ENCODE peak calls at places on chromosome 7, in five cellular contexts. X, K, M, L and S are unnamed samples.

GRCh38 chr7:66418537-66418936 is 210.1 kb upstream of the KCTD7 start:
- DNase-seq in X (no peak), K (no peak), M (no peak), L (no peak), S (no peak)

GRCh38 chr7:4797858-4798705 is 22.7 kb downstream of the AP5Z1 start:
- DNase-seq in X (peak), K (peak), M (peak), L (peak), S (peak)

GRCh38 chr7:56028942-56029630 is 22.2 kb downstream of the PSPH start:
- DNase-seq in X (no peak), K (no peak), M (no peak), L (no peak), S (no peak)

GRCh38 chr7:50687575-50688261 is 95.0 kb downstream of the GRB10 start:
- DNase-seq in X (no peak), K (no peak), M (no peak), L (no peak), S (no peak)

GRCh38 chr7:124700655-124701054 is 64.9 kb downstream of the GPR37 start:
- DNase-seq in X (no peak), K (no peak), M (no peak), L (no peak), S (no peak)

GRCh38 chr7:75536940-75537538 is 44.9 kb downstream of the SPDYE5 start:
- DNase-seq in X (no peak), K (no peak), M (peak), L (no peak), S (no peak)

GRCh38 chr7:23277359-23277989 is 21.7 kb upstream of the MALSU1 start:
- DNase-seq in X (peak), K (no peak), M (no peak), L (no peak), S (no peak)

GRCh38 chr7:41573017-41573416 is 129.9 kb downstream of the INHBA start:
- DNase-seq in X (no peak), K (no peak), M (no peak), L (no peak), S (no peak)

GRCh38 chr7:150986099-150986512 is 4.7 kb upstream of the NOS3 start:
- DNase-seq in X (peak), K (peak), M (peak), L (no peak), S (peak)

GRCh38 chr7:78253850-78254249 is 455.3 kb downstream of the PHTF2 start:
- DNase-seq in X (no peak), K (no peak), M (no peak), L (no peak), S (no peak)

GRCh38 chr7:39950473-39951155 is 558 bp downstream of the CDK13 start:
- DNase-seq in X (peak), K (peak), M (peak), L (peak), S (peak)

GRCh38 chr7:106952658-106953231 is 87.7 kb downstream of the PIK3CG start:
- DNase-seq in X (no peak), K (peak), M (no peak), L (no peak), S (peak)

GRCh38 chr7:105101864-105102263 is 87.9 kb downstream of the KMT2E start:
- DNase-seq in X (no peak), K (no peak), M (no peak), L (no peak), S (no peak)

GRCh38 chr7:70072220-70072619 is 473.9 kb downstream of the AUTS2 start:
- DNase-seq in X (no peak), K (no peak), M (no peak), L (no peak), S (no peak)

GRCh38 chr7:78905449-78905848 is 548.0 kb downstream of the MAGI2 start:
- DNase-seq in X (no peak), K (no peak), M (no peak), L (no peak), S (no peak)

GRCh38 chr7:133742709-133743538 is 384.2 kb upstream of the LRGUK start:
- DNase-seq in X (no peak), K (peak), M (no peak), L (no peak), S (no peak)

GRCh38 chr7:100706672-100707311 is 871 bp downstream of the POP7 start:
- DNase-seq in X (peak), K (no peak), M (peak), L (no peak), S (no peak)

GRCh38 chr7:40923631-40924030 is 779.3 kb downstream of the INHBA start:
- DNase-seq in X (no peak), K (no peak), M (no peak), L (no peak), S (no peak)

GRCh38 chr7:25857376-25858067 is 294.5 kb upstream of the NFE2L3 start:
- DNase-seq in X (peak), K (no peak), M (no peak), L (peak), S (peak)

GRCh38 chr7:28309684-28310083 is 102.6 kb upstream of the CREB5 start:
- DNase-seq in X (no peak), K (no peak), M (no peak), L (no peak), S (no peak)

GRCh38 chr7:97845622-97846203 is 26.5 kb downstream of the ASNS start:
- DNase-seq in X (peak), K (no peak), M (no peak), L (no peak), S (no peak)

GRCh38 chr7:101087334-101088068 is 2.2 kb downstream of the TRIM56 start:
- DNase-seq in X (no peak), K (no peak), M (no peak), L (no peak), S (no peak)

GRCh38 chr7:134515569-134516468 is 11.5 kb upstream of the AKR1B10 start:
- DNase-seq in X (no peak), K (no peak), M (no peak), L (no peak), S (no peak)

GRCh38 chr7:101814996-101815825 is 2.2 kb upstream of the CUX1 start:
- DNase-seq in X (peak), K (peak), M (peak), L (peak), S (peak)

GRCh38 chr7:106126170-106126938 is 14.2 kb upstream of the SYPL1 start:
- DNase-seq in X (no peak), K (no peak), M (no peak), L (no peak), S (no peak)

GRCh38 chr7:94907420-94908203 is at the start of gene PPP1R9A:
- DNase-seq in X (peak), K (peak), M (peak), L (peak), S (peak)

GRCh38 chr7:137975223-137975622 is 26.7 kb downstream of the CREB3L2 start:
- DNase-seq in X (no peak), K (peak), M (no peak), L (peak), S (peak)

GRCh38 chr7:49322476-49322875 is 398.1 kb downstream of the CDC14C start:
- DNase-seq in X (no peak), K (no peak), M (no peak), L (no peak), S (no peak)

GRCh38 chr7:54827719-54828118 is 68.7 kb upstream of the SEC61G start:
- DNase-seq in X (no peak), K (no peak), M (no peak), L (no peak), S (no peak)

GRCh38 chr7:84790873-84791272 is 396.0 kb downstream of the SEMA3D start:
- DNase-seq in X (no peak), K (no peak), M (no peak), L (no peak), S (no peak)

GRCh38 chr7:132797152-132797551 is 220.9 kb upstream of the PLXNA4 start:
- DNase-seq in X (no peak), K (no peak), M (no peak), L (no peak), S (no peak)

GRCh38 chr7:36658603-36659516 is 65.4 kb downstream of the AOAH start:
- DNase-seq in X (no peak), K (no peak), M (no peak), L (no peak), S (no peak)

GRCh38 chr7:14483663-14484062 is 418.9 kb downstream of the DGKB start:
- DNase-seq in X (no peak), K (no peak), M (no peak), L (no peak), S (no peak)

GRCh38 chr7:110987130-110987693 is 103.7 kb upstream of the LRRN3 start:
- DNase-seq in X (no peak), K (no peak), M (no peak), L (no peak), S (no peak)

GRCh38 chr7:123662755-123663154 is 7.1 kb downstream of the LMOD2 start:
- DNase-seq in X (no peak), K (no peak), M (no peak), L (no peak), S (no peak)

GRCh38 chr7:87885018-87885417 is 8.7 kb downstream of the DBF4 start:
- DNase-seq in X (no peak), K (no peak), M (no peak), L (no peak), S (no peak)

GRCh38 chr7:140672382-140673062 is at the start of gene ADCK2:
- DNase-seq in X (peak), K (peak), M (peak), L (peak), S (no peak)

GRCh38 chr7:134660242-134660785 is 13.7 kb downstream of the BPGM start:
- DNase-seq in X (no peak), K (no peak), M (no peak), L (no peak), S (no peak)

GRCh38 chr7:30661926-30662325 is 20.3 kb downstream of the CRHR2 start:
- DNase-seq in X (no peak), K (no peak), M (no peak), L (no peak), S (no peak)

GRCh38 chr7:114959931-114960330 is 38.0 kb downstream of the MDFIC start:
- DNase-seq in X (no peak), K (no peak), M (no peak), L (no peak), S (no peak)

GRCh38 chr7:22193361-22194016 is 163.5 kb downstream of the RAPGEF5 start:
- DNase-seq in X (peak), K (no peak), M (peak), L (peak), S (no peak)
- H3K4me3 ChIP-seq in X (peak), K (no peak), M (peak), L (peak), S (no peak)

DNA sequence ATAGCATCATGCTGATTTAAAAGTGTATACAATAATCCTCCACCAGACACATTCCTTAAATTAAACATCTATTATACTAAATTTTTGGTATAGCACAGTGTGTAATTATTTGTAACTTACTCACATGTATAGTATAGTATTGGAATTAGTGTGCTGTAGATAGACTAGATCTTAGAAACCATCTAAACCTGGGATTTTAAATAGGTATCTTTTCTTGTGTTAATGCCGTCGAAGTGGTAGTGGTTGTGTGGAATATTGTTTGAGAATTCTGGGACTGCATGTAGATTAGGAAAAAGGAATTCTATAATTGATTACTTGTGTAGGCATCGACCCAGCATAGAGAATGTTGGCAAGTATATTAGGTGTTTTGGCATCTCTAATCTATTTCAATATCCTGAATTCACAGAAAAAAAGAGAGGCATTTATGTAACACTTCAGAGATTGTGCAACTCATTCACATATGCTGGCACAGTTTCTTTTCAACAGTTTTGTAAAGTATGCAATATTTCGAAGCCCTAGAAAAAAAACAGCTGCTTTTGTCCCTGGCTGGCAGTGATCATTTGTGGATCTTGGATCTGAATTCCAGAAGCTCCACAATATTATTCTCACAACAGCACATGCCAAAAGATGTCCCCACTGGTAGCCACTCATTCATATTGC is 145.5 kb upstream of the AGR3 start:
- DNase-seq in X (no peak), K (no peak), M (no peak), L (no peak), S (no peak)
- H3K4me3 ChIP-seq in X (no peak), K (no peak), M (no peak), L (no peak), S (no peak)

GRCh38 chr7:103010220-103010607 is 64.4 kb downstream of the FBXL13 start:
- DNase-seq in X (no peak), K (no peak), M (no peak), L (no peak), S (no peak)
- H3K4me3 ChIP-seq in X (no peak), K (no peak), M (no peak), L (no peak), S (no peak)

DNA sequence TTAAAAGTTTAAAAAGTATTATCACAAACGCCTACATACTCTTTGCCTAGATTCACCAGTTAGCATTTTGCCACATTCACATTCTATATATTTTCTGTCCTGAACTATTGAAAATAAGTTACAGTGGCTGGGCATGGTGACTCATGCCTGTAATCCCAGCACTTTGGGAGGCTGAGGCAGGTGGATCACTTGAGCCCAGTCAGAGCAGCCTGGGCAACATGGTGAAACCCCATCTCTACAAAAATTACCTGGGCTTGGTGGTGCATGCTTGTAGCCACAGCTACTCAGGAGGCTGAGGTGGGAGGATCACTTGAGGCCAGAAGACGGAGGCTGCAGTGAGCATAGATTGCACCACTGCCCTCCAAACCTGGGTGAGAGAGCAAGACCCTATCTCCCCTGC is 5.3 kb downstream of the ARPC1A start:
- DNase-seq in X (no peak), K (no peak), M (no peak), L (no peak), S (no peak)
- H3K4me3 ChIP-seq in X (no peak), K (no peak), M (no peak), L (no peak), S (no peak)

GRCh38 chr7:143384741-143385631 is 3.8 kb downstream of the ZYX start:
- DNase-seq in X (no peak), K (peak), M (no peak), L (no peak), S (no peak)
- H3K4me3 ChIP-seq in X (no peak), K (peak), M (peak), L (peak), S (peak)

DNA sequence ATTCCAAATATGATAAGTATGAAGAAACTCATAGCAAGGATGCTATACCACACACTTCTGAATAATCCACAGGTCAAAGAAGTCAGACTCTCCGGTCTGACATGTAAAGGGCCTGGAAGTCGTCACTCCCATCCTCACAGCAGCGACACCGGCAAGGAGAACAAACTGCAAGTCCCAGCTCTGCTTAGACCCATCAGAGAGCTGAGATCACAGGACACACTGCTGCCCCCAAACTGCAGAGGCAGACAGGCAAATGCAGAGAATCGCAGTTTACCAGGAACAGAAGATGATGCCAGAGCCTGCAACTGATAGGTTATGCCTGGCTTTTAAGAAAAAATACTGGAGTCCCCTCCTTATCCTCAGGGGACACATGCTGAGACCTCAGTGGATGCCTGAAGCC is 62.1 kb downstream of the AMZ1 start:
- DNase-seq in X (peak), K (no peak), M (no peak), L (no peak), S (no peak)
- H3K4me3 ChIP-seq in X (no peak), K (no peak), M (no peak), L (no peak), S (no peak)

GRCh38 chr7:38335123-38335489 is 61.7 kb upstream of the TARP start:
- DNase-seq in X (no peak), K (no peak), M (no peak), L (no peak), S (no peak)
- H3K4me3 ChIP-seq in X (no peak), K (no peak), M (no peak), L (no peak), S (no peak)

GRCh38 chr7:889391-889790 is 13.0 kb downstream of the GET4 start:
- DNase-seq in X (no peak), K (no peak), M (no peak), L (no peak), S (peak)
- H3K4me3 ChIP-seq in X (peak), K (no peak), M (no peak), L (no peak), S (no peak)

DNA sequence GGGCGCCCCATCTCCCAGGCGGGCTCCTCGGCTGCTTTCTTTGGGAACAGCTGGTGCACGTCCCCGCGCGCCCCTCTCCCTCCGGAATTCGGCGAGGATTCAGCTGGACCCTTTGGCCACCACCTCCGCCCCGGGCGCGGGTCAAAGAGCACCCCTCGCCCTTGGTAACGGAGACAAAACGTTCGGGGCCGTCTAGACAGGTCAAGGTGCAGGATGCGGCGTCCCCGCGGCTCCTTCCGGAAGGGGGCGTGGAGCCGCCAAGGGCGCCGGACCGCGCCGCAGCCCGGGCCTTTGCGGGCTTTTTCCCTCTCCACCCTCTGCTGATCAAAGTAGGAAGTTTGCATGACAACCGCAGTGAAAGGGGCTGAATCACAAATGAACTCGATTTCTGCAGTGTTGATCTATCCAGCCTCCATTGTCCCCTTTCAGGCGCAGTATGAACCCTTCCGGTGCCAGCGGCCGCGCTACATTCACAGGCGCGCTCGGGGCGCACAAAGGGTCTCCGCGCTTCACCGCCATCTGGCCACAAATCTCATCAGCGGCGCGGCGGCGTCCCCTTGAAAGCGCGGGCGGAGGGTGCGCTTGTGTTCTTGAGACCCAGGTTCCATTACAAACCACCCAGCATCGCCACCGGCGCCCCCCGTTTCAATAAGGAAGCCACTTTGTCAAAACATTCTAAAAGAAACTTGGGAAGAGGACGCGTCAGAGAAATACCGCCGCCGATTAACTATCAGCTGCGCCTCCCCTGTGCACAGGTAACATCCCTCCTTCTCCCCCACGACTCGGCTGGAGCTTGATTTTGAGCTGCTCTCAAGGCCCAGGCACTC is 36.4 kb downstream of the CNPY1 start:
- DNase-seq in X (peak), K (no peak), M (no peak), L (no peak), S (no peak)
- H3K4me3 ChIP-seq in X (peak), K (no peak), M (no peak), L (no peak), S (peak)